ENCODE peak calls at places on chromosomes 7 and 10, in seven cellular contexts. One of them, this sample, is unnamed.
A peak's percentile ranks its signal among the peaks of the same experiment; 100 is the strongest.

GRCh38 chr10:86389441-86390193 is 23.0 kb upstream of the GRID1 start:
- DNase-seq in kidney: peak; percentile 83
- DNase-seq in uterus: peak; percentile 32
- DNase-seq in coronary artery: peak; percentile 68
- DNase-seq in WTC11: peak; percentile 93
- DNase-seq in K562: peak; percentile 53
- DNase-seq in AG04450: no peak
- DNase-seq in this sample: no peak

GRCh38 chr10:50990568-50991495 is 83.5 kb upstream of the PRKG1 start:
- DNase-seq in kidney: peak; percentile 79
- DNase-seq in uterus: peak; percentile 49
- DNase-seq in coronary artery: peak; percentile 84
- DNase-seq in WTC11: peak; percentile 34
- DNase-seq in K562: no peak
- DNase-seq in AG04450: peak; percentile 70
- DNase-seq in this sample: no peak

GRCh38 chr10:30528427-30528782 is 94.4 kb downstream of the MAP3K8 start:
- DNase-seq in kidney: no peak
- DNase-seq in uterus: no peak
- DNase-seq in coronary artery: no peak
- DNase-seq in WTC11: no peak
- DNase-seq in K562: no peak
- DNase-seq in AG04450: no peak
- DNase-seq in this sample: no peak

GRCh38 chr10:12019343-12019971 is 23.2 kb downstream of the UPF2 start:
- DNase-seq in kidney: no peak
- DNase-seq in uterus: peak; percentile 27
- DNase-seq in coronary artery: no peak
- DNase-seq in WTC11: no peak
- DNase-seq in K562: no peak
- DNase-seq in AG04450: no peak
- DNase-seq in this sample: no peak

GRCh38 chr7:128884561-128885369 is 22.1 kb downstream of the ATP6V1F start:
- DNase-seq in kidney: peak; percentile 69
- DNase-seq in uterus: no peak
- DNase-seq in coronary artery: no peak
- DNase-seq in WTC11: no peak
- DNase-seq in K562: no peak
- DNase-seq in AG04450: no peak
- DNase-seq in this sample: no peak

GRCh38 chr7:112108984-112109383 is 97.2 kb downstream of the DOCK4 start:
- DNase-seq in kidney: no peak
- DNase-seq in uterus: no peak
- DNase-seq in coronary artery: no peak
- DNase-seq in WTC11: no peak
- DNase-seq in K562: no peak
- DNase-seq in AG04450: no peak
- DNase-seq in this sample: no peak

GRCh38 chr10:905503-905902 is 26.0 kb downstream of the LARP4B start:
- DNase-seq in kidney: no peak
- DNase-seq in uterus: no peak
- DNase-seq in coronary artery: no peak
- DNase-seq in WTC11: no peak
- DNase-seq in K562: no peak
- DNase-seq in AG04450: no peak
- DNase-seq in this sample: no peak

GRCh38 chr10:59055046-59055445 is 121.4 kb upstream of the PHYHIPL start:
- DNase-seq in kidney: no peak
- DNase-seq in uterus: no peak
- DNase-seq in coronary artery: no peak
- DNase-seq in WTC11: no peak
- DNase-seq in K562: no peak
- DNase-seq in AG04450: no peak
- DNase-seq in this sample: no peak

GRCh38 chr7:139620676-139621344 is 97.3 kb downstream of the CLEC2L start:
- DNase-seq in kidney: no peak
- DNase-seq in uterus: peak; percentile 37
- DNase-seq in coronary artery: no peak
- DNase-seq in WTC11: peak; percentile 84
- DNase-seq in K562: peak; percentile 77
- DNase-seq in AG04450: no peak
- DNase-seq in this sample: peak; percentile 41

GRCh38 chr7:4755045-4755444 is 20.4 kb upstream of the AP5Z1 start:
- DNase-seq in kidney: no peak
- DNase-seq in uterus: no peak
- DNase-seq in coronary artery: no peak
- DNase-seq in WTC11: no peak
- DNase-seq in K562: no peak
- DNase-seq in AG04450: no peak
- DNase-seq in this sample: no peak

GRCh38 chr7:117169907-117170306 is 153.0 kb downstream of the WNT2 start:
- DNase-seq in kidney: no peak
- DNase-seq in uterus: no peak
- DNase-seq in coronary artery: no peak
- DNase-seq in WTC11: no peak
- DNase-seq in K562: no peak
- DNase-seq in AG04450: no peak
- DNase-seq in this sample: no peak

GRCh38 chr10:11329055-11329673 is 282.3 kb downstream of the USP6NL start:
- DNase-seq in kidney: no peak
- DNase-seq in uterus: no peak
- DNase-seq in coronary artery: no peak
- DNase-seq in WTC11: no peak
- DNase-seq in K562: no peak
- DNase-seq in AG04450: no peak
- DNase-seq in this sample: no peak

GRCh38 chr10:94085766-94086437 is 92.2 kb downstream of the PLCE1 start:
- DNase-seq in kidney: no peak
- DNase-seq in uterus: no peak
- DNase-seq in coronary artery: no peak
- DNase-seq in WTC11: no peak
- DNase-seq in K562: no peak
- DNase-seq in AG04450: no peak
- DNase-seq in this sample: no peak

GRCh38 chr7:108653526-108653925 is 83.9 kb downstream of the DNAJB9 start:
- DNase-seq in kidney: no peak
- DNase-seq in uterus: no peak
- DNase-seq in coronary artery: no peak
- DNase-seq in WTC11: no peak
- DNase-seq in K562: no peak
- DNase-seq in AG04450: no peak
- DNase-seq in this sample: no peak

GRCh38 chr7:151017953-151018420 is 6.3 kb downstream of the ATG9B start:
- DNase-seq in kidney: no peak
- DNase-seq in uterus: peak; percentile 67
- DNase-seq in coronary artery: no peak
- DNase-seq in WTC11: peak; percentile 95
- DNase-seq in K562: peak; percentile 88
- DNase-seq in AG04450: no peak
- DNase-seq in this sample: peak; percentile 69

GRCh38 chr10:17257466-17258321 is 29.7 kb downstream of the VIM start:
- DNase-seq in kidney: no peak
- DNase-seq in uterus: peak; percentile 41
- DNase-seq in coronary artery: no peak
- DNase-seq in WTC11: peak; percentile 39
- DNase-seq in K562: peak; percentile 67
- DNase-seq in AG04450: no peak
- DNase-seq in this sample: no peak

GRCh38 chr7:107494315-107494751 is 24.5 kb downstream of the GPR22 start:
- DNase-seq in kidney: no peak
- DNase-seq in uterus: no peak
- DNase-seq in coronary artery: no peak
- DNase-seq in WTC11: no peak
- DNase-seq in K562: no peak
- DNase-seq in AG04450: no peak
- DNase-seq in this sample: no peak

GRCh38 chr10:44384601-44385422 is at the start of gene CXCL12:
- DNase-seq in kidney: peak; percentile 84
- DNase-seq in uterus: peak; percentile 67
- DNase-seq in coronary artery: no peak
- DNase-seq in WTC11: peak; percentile 78
- DNase-seq in K562: no peak
- DNase-seq in AG04450: no peak
- DNase-seq in this sample: no peak

GRCh38 chr7:122269241-122269640 is 35.3 kb downstream of the FEZF1 start:
- DNase-seq in kidney: no peak
- DNase-seq in uterus: no peak
- DNase-seq in coronary artery: no peak
- DNase-seq in WTC11: no peak
- DNase-seq in K562: no peak
- DNase-seq in AG04450: no peak
- DNase-seq in this sample: no peak

GRCh38 chr7:106866298-106867281 is 1.5 kb downstream of the PIK3CG start:
- DNase-seq in kidney: no peak
- DNase-seq in uterus: no peak
- DNase-seq in coronary artery: no peak
- DNase-seq in WTC11: no peak
- DNase-seq in K562: peak; percentile 54
- DNase-seq in AG04450: no peak
- DNase-seq in this sample: peak; percentile 62

GRCh38 chr7:30921951-30922401 is 10.3 kb downstream of the AQP1 start:
- DNase-seq in kidney: peak; percentile 66
- DNase-seq in uterus: peak; percentile 12
- DNase-seq in coronary artery: peak; percentile 71
- DNase-seq in WTC11: peak; percentile 4
- DNase-seq in K562: no peak
- DNase-seq in AG04450: no peak
- DNase-seq in this sample: no peak

DNA sequence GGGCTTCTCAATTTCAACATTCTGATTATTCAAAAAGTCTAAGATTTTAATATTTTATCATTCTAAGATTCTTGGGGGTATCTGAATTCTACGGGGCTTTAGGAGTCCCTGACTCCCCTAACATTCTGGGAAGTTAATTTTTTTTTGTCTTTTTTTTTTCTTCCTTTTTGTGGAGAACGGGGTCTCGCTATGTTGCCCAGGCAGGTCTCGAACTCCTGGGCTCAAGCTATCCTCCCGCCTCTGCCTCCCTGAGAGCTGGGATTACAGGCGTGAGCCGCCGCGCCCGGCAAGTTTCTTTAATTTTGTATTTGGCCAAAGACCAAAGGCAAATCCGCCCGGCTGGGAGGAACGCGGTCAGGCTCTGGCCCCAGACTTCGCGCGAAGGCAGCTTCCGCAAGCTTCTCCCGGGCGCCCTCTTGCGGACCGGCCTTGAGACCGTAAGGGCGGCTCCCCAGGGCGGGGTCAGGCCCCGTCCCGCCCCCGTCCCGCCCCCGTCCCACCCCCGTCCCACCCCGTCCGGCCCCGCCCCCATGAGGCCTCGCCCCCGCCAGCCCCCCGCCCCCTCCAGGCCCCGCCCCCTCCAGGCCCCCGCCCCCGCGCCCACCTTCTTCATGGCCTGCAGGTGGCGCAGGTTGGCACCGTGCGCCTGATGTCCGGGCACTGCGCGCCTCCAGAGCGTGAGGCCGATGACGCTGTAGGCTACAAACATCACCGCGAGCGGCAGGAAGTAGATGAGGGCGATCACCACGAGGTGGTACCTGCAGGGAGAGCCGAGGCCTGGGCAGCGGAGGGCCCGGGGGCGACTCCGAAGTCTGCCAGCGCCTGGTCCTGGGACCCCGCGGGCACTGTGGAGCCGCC is 8.2 kb downstream of the TACR2 start:
- DNase-seq in kidney: peak; percentile 98
- DNase-seq in uterus: peak; percentile 96
- DNase-seq in coronary artery: peak; percentile 97
- DNase-seq in WTC11: peak; percentile 94
- DNase-seq in K562: peak; percentile 98
- DNase-seq in AG04450: peak; percentile 85
- DNase-seq in this sample: peak; percentile 92
- TF ChIP-seq CTCF in kidney: peak; percentile 68
- TF ChIP-seq CTCF in uterus: peak; percentile 60
- TF ChIP-seq CTCF in coronary artery: peak; percentile 53
- TF ChIP-seq CTCF in WTC11: peak; percentile 62
- TF ChIP-seq CTCF in K562: peak; percentile 73
- TF ChIP-seq CTCF in AG04450: peak; percentile 67
- TF ChIP-seq CTCF in this sample: no peak

DNA sequence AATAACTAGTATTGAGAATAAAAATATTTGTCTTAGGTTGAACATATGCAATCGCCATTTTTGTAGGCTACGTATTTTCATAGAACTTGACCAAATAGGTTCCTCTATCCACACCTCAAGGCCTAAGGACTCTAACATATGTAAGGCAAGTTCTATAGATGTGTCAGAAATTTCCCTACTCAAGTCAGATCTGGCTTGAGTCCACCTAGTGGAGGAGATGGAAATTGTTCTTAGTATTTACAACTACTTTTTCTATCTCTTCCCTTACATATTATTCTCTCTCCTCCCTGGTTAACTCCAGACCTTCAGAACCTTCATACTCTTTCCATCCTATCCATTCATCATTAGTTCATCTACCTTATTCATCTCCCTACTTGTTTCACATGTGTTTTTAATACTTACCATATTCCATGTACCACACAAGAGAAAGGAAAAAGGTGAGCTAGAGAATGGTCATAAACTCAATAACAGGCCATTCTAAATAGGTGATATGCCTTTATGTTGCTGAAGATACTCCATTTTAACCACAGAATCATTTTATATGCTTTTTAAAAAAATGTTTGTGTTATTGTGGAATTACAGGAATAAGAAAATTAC is 174.5 kb upstream of the HDAC9 start:
- DNase-seq in kidney: no peak
- DNase-seq in uterus: no peak
- DNase-seq in coronary artery: no peak
- DNase-seq in WTC11: no peak
- DNase-seq in K562: peak; percentile 22
- DNase-seq in AG04450: no peak
- DNase-seq in this sample: peak; percentile 29
- TF ChIP-seq CTCF in kidney: peak; percentile 48
- TF ChIP-seq CTCF in uterus: peak; percentile 34
- TF ChIP-seq CTCF in coronary artery: no peak
- TF ChIP-seq CTCF in WTC11: peak; percentile 53
- TF ChIP-seq CTCF in K562: peak; percentile 61
- TF ChIP-seq CTCF in AG04450: peak; percentile 63
- TF ChIP-seq CTCF in this sample: peak; percentile 2

GRCh38 chr7:115516341-115516740 is 514.2 kb downstream of the TFEC start:
- DNase-seq in kidney: no peak
- DNase-seq in uterus: no peak
- DNase-seq in coronary artery: no peak
- DNase-seq in WTC11: no peak
- DNase-seq in K562: no peak
- DNase-seq in AG04450: no peak
- DNase-seq in this sample: no peak

DNA sequence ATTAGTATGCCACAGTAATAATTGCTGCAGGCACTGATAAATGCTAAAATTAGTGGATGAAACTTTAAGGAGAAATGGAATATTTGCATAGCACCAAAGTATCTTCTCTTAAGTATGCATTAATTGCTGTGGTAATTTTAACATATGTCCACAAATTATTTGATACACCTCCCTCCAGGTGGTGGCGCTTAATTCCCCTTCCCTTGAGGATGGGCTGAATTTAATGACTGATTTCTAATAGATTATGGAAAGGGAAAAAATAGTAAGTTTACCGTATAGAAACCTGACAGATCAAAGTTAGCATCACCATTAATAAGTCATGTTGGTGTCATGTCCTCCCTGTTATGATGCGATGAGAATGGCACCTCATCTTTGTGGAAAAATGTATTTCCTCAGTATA is 519.2 kb downstream of the TFEC start:
- DNase-seq in kidney: no peak
- DNase-seq in uterus: no peak
- DNase-seq in coronary artery: no peak
- DNase-seq in WTC11: no peak
- DNase-seq in K562: no peak
- DNase-seq in AG04450: no peak
- DNase-seq in this sample: no peak
- TF ChIP-seq CTCF in kidney: no peak
- TF ChIP-seq CTCF in uterus: no peak
- TF ChIP-seq CTCF in coronary artery: no peak
- TF ChIP-seq CTCF in WTC11: no peak
- TF ChIP-seq CTCF in K562: no peak
- TF ChIP-seq CTCF in AG04450: no peak
- TF ChIP-seq CTCF in this sample: no peak

GRCh38 chr7:132683967-132684690 is 107.9 kb upstream of the PLXNA4 start:
- DNase-seq in kidney: no peak
- DNase-seq in uterus: no peak
- DNase-seq in coronary artery: no peak
- DNase-seq in WTC11: no peak
- DNase-seq in K562: no peak
- DNase-seq in AG04450: no peak
- DNase-seq in this sample: no peak
- TF ChIP-seq CTCF in kidney: no peak
- TF ChIP-seq CTCF in uterus: no peak
- TF ChIP-seq CTCF in coronary artery: no peak
- TF ChIP-seq CTCF in WTC11: no peak
- TF ChIP-seq CTCF in K562: peak; percentile 15
- TF ChIP-seq CTCF in AG04450: no peak
- TF ChIP-seq CTCF in this sample: no peak